ENCODE peak calls at places on chromosomes 6 and 20, in seven cellular contexts. X is NCI-H1436; M is germinal center; R is activated CD4-positive, alpha-beta T cell treated with anti-CD3 and anti-CD28 coated beads for 36 hours; J is CD4-positive, CD25-positive, alpha-beta regulatory T cell; T is stimulated activated CD8-positive, alpha-beta memory T cell treated with anti-CD3 and anti-CD28 coated beads, Interleukin-4, amount 100 ng/mL, for 1 hour; D is T-helper 2 cell. V is an unnamed sample.

GRCh38 chr6:43292763-43293318 is 5.2 kb upstream of the SLC22A7 start:
- DNase-seq in D (no peak), T (no peak), R (no peak), J (no peak), X (no peak), M (no peak), V (no peak)

GRCh38 chr6:15522427-15522826 is 140.4 kb downstream of the DTNBP1 start:
- DNase-seq in J (no peak), X (no peak), T (no peak), M (no peak), R (peak), D (no peak), V (no peak)

GRCh38 chr6:43940393-43941087 is 170.5 kb downstream of the VEGFA start:
- DNase-seq in J (no peak), T (no peak), R (no peak), M (no peak), D (no peak), X (no peak), V (no peak)

GRCh38 chr6:52390361-52390727 is 28.4 kb downstream of the PAQR8 start:
- DNase-seq in X (no peak), M (peak), T (peak), D (peak), J (peak), R (peak), V (no peak)

GRCh38 chr20:17910828-17911294 is 57.7 kb downstream of the SNX5 start:
- DNase-seq in J (no peak), T (no peak), D (no peak), X (no peak), M (no peak), R (no peak), V (no peak)

GRCh38 chr6:8583291-8583690 is 147.9 kb upstream of the SLC35B3 start:
- DNase-seq in J (no peak), X (no peak), R (no peak), D (no peak), M (no peak), T (no peak), V (no peak)

GRCh38 chr20:44113642-44113945 is 73.4 kb downstream of the JPH2 start:
- DNase-seq in R (no peak), D (no peak), T (no peak), M (no peak), X (no peak), J (no peak), V (no peak)

GRCh38 chr6:91781946-91782345 is 1195.1 kb upstream of the MAP3K7 start:
- DNase-seq in D (no peak), X (no peak), R (no peak), M (no peak), J (no peak), T (no peak), V (peak)

V was measured in cerebellar nuclear complex.